ENCODE peak calls at places on chromosomes 16 and 17, in four cellular contexts. T, K, D and N are unnamed samples.
A peak's percentile ranks its signal among the peaks of the same experiment; 100 is the strongest.

GRCh38 chr16:30561212-30561816 is 3.1 kb upstream of the ZNF764 start:
- DNase-seq in T (no peak), K (no peak), D (peak; percentile 82), N (peak; percentile 59)

GRCh38 chr16:88377961-88378360 is 4.8 kb upstream of the ZNF469 start:
- DNase-seq in D (peak; percentile 41), K (no peak), T (peak; percentile 3), N (no peak)

GRCh38 chr16:66107661-66108060 is 258.8 kb upstream of the CDH5 start:
- DNase-seq in K (no peak), T (no peak), D (no peak), N (no peak)

GRCh38 chr17:57832711-57833596 is 16.9 kb downstream of the MRPS23 start:
- DNase-seq in K (no peak), D (peak; percentile 86), T (peak; percentile 85), N (peak; percentile 52)

GRCh38 chr16:89553733-89554132 is 6.7 kb upstream of the RPL13 start:
- DNase-seq in T (no peak), D (peak; percentile 66), K (no peak), N (no peak)

GRCh38 chr16:75566040-75566888 is at the start of gene GABARAPL2:
- DNase-seq in D (peak; percentile 96), K (peak; percentile 82), T (peak; percentile 94), N (peak; percentile 93)

GRCh38 chr17:33637534-33637933 is 344.4 kb upstream of the ASIC2 start:
- DNase-seq in D (no peak), T (no peak), K (no peak), N (no peak)

GRCh38 chr17:9974460-9975381 is 69.7 kb upstream of the RCVRN start:
- DNase-seq in D (peak; percentile 58), T (no peak), K (no peak), N (no peak)

GRCh38 chr16:61653544-61653943 is 382.7 kb downstream of the CDH8 start:
- DNase-seq in T (no peak), K (no peak), D (peak; percentile 53), N (no peak)

GRCh38 chr16:75401697-75402096 is 31.6 kb downstream of the CFDP1 start:
- DNase-seq in D (no peak), K (no peak), T (no peak), N (no peak)

GRCh38 chr17:70947636-70948565 is 778.6 kb downstream of the KCNJ2 start:
- DNase-seq in K (no peak), D (no peak), T (peak; percentile 19), N (no peak)

GRCh38 chr17:51638909-51639308 is 378.6 kb downstream of the UTP18 start:
- DNase-seq in T (no peak), K (no peak), D (no peak), N (no peak)

GRCh38 chr16:11254913-11255736 is 879 bp downstream of the SOCS1 start:
- DNase-seq in K (peak; percentile 61), T (peak; percentile 50), D (peak; percentile 85), N (peak; percentile 25)

GRCh38 chr17:45311762-45312476 is 4.9 kb downstream of the MAP3K14 start:
- DNase-seq in T (peak; percentile 33), K (peak; percentile 50), D (no peak), N (peak; percentile 90)